ENCODE peak calls at places on chromosomes 12 and 14, in five cellular contexts. D, Q, B, L and Y are unnamed samples.

GRCh38 chr14:76968621-76969063 is 59.9 kb downstream of the IRF2BPL start:
- DNase-seq in D (no peak), Q (no peak), B (no peak), L (no peak), Y (no peak)

GRCh38 chr14:75647650-75648049 is 13.0 kb downstream of the ERG28 start:
- DNase-seq in D (no peak), Q (no peak), B (no peak), L (no peak), Y (no peak)

GRCh38 chr14:50821471-50822464 is 9.2 kb downstream of the NIN start:
- DNase-seq in D (peak), Q (no peak), B (no peak), L (peak), Y (peak)

GRCh38 chr14:34700622-34701130 is 13.7 kb downstream of the CFL2 start:
- DNase-seq in D (no peak), Q (no peak), B (no peak), L (no peak), Y (no peak)

GRCh38 chr14:69719501-69719951 is 47.4 kb upstream of the SRSF5 start:
- DNase-seq in D (no peak), Q (no peak), B (no peak), L (no peak), Y (peak)

GRCh38 chr14:44462372-44462771 is 44.7 kb downstream of the FSCB start:
- DNase-seq in D (no peak), Q (no peak), B (no peak), L (no peak), Y (no peak)

GRCh38 chr12:107328442-107329133 is 235.2 kb upstream of the CRY1 start:
- DNase-seq in D (no peak), Q (no peak), B (no peak), L (no peak), Y (peak)

GRCh38 chr12:53098354-53098981 is 1.0 kb downstream of the IGFBP6 start:
- DNase-seq in D (peak), Q (no peak), B (no peak), L (no peak), Y (no peak)

GRCh38 chr12:53159195-53159834 is 21.2 kb upstream of the ZNF740 start:
- DNase-seq in D (peak), Q (peak), B (peak), L (peak), Y (peak)

GRCh38 chr12:53414756-53415417 is 8.8 kb upstream of the AMHR2 start:
- DNase-seq in D (peak), Q (peak), B (no peak), L (no peak), Y (no peak)

GRCh38 chr14:99267871-99268775 is 3.9 kb downstream of the BCL11B start:
- DNase-seq in D (no peak), Q (no peak), B (no peak), L (no peak), Y (no peak)

GRCh38 chr12:105036937-105037649 is 47.2 kb downstream of the ALDH1L2 start:
- DNase-seq in D (no peak), Q (no peak), B (no peak), L (no peak), Y (no peak)

GRCh38 chr12:31687101-31687527 is 27.6 kb downstream of the ETFBKMT start:
- DNase-seq in D (no peak), Q (no peak), B (no peak), L (peak), Y (peak)

GRCh38 chr12:28378749-28379148 is 188.5 kb downstream of the CCDC91 start:
- DNase-seq in D (no peak), Q (no peak), B (no peak), L (no peak), Y (peak)

GRCh38 chr12:57235012-57235727 is 5.7 kb downstream of the SHMT2 start:
- DNase-seq in D (peak), Q (peak), B (peak), L (no peak), Y (no peak)

DNA sequence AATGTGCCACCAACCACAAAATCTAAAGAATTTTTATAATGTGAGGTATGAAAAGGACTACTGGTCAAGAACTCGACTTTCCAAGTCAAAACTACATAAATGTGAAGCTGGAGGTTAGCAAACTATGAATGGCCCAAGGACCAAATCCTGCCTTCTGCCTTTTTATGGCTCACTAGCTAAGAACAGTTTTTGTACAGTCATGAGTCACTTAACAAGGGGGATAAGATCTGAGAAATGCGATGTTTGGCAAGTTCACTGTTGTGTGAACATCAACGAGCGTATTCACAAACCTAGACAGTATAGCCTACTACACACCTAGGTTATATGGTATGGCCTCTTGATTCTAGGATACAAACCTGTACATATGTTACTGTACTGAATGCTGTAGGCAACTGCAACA is 28.2 kb downstream of the FERMT2 start:
- DNase-seq in D (no peak), Q (no peak), B (no peak), L (no peak), Y (no peak)
- H3K27ac ChIP-seq in D (no peak), Q (no peak), B (no peak), L (no peak), Y (no peak)

GRCh38 chr14:105485720-105486332 is 860 bp upstream of the CRIP1 start:
- DNase-seq in D (peak), Q (peak), B (peak), L (no peak), Y (no peak)

GRCh38 chr14:105486333-105486973 is at the start of gene CRIP1:
- DNase-seq in D (no peak), Q (no peak), B (no peak), L (no peak), Y (no peak)

GRCh38 chr14:105487986-105488777 is 1.5 kb downstream of the CRIP1 start:
- DNase-seq in D (no peak), Q (no peak), B (no peak), L (no peak), Y (no peak)

GRCh38 chr14:105487449-105487985 is 831 bp downstream of the CRIP1 start:
- DNase-seq in D (peak), Q (no peak), B (peak), L (no peak), Y (peak)

DNA sequence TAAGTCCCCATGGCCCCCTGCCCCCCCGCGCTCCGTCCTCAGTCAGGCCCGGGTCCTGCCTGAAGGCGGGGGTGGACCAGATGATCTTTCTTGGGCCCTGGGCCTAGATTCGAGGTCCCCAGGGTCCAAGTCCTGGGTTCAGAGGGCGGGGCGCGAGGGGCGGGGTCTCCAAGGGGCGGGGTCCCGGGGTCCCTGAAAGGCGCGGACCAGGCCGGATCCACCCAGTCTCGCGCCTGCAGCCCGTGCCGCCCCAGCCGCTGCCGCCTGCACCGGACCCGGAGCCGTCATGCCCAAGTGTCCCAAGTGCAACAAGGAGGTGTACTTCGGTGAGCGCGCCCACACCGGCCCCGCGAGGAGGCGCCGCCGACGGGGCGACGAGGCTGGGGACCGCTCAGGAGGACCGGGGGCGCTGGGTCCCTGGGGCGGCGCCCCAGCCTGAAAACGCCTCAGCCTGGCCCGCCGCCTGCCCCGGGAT is 325 bp downstream of the CRIP1 start:
- DNase-seq in D (no peak), Q (no peak), B (peak), L (no peak), Y (no peak)
- TF ChIP-seq GABPA in D (no peak), Q (no peak), B (no peak), L (no peak), Y (no peak)

GRCh38 chr12:109798691-109799090 is 34.5 kb downstream of the TRPV4 start:
- DNase-seq in D (no peak), Q (no peak), B (no peak), L (no peak), Y (no peak)

GRCh38 chr12:109803678-109804077 is 29.5 kb downstream of the TRPV4 start:
- DNase-seq in D (no peak), Q (no peak), B (no peak), L (no peak), Y (no peak)

GRCh38 chr12:109802828-109803227 is 30.4 kb downstream of the TRPV4 start:
- DNase-seq in D (no peak), Q (no peak), B (no peak), L (no peak), Y (no peak)

GRCh38 chr12:109797905-109798669 is 35.1 kb downstream of the TRPV4 start:
- DNase-seq in D (peak), Q (peak), B (peak), L (no peak), Y (peak)

DNA sequence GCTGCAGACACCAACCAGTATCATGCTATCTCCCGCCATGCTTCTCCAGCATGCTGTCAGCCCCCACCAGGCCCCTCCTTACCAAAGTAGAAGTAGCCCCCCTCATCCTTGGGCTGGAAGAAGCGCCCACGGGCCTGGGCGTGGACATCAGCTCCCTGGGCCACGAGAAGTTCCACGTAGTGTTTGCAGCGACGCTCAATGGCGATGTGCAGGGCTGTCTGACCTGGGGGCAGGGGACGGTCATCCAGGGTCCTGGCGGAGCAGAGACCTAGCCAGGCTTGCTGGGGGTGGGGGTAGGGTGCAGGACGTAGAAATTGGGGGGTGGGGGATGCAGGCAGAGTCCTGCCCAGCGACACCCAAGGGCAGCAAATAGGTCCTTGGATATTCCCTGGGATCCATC is 32.7 kb downstream of the TRPV4 start:
- DNase-seq in D (no peak), Q (no peak), B (no peak), L (no peak), Y (no peak)
- H3K27ac ChIP-seq in D (no peak), Q (no peak), B (no peak), L (no peak), Y (no peak)

GRCh38 chr12:80567391-80567790 is 123.4 kb downstream of the PTPRQ start:
- DNase-seq in D (no peak), Q (no peak), B (no peak), L (no peak), Y (no peak)
- TF ChIP-seq GABPA in D (no peak), Q (no peak), B (no peak), L (no peak), Y (no peak)

DNA sequence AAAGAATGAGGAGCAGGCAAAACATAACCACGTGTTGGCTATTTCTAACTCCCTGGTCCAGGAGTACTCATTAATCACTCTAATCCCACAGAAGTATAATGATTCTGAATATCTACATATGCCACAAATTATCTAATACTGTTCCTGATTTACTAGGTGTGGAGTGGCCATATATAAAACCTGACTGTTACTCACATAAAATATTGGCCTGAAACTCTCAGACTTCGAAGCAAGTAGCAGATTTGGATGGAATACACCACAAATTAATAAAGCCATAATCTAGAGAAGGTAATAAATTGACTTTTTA is 61.2 kb downstream of the CAPZA3 start:
- DNase-seq in D (no peak), Q (no peak), B (no peak), L (no peak), Y (no peak)
- H3K27ac ChIP-seq in D (no peak), Q (no peak), B (no peak), L (no peak), Y (no peak)